ENCODE peak calls at places on chromosomes 4 and X, in nine cellular contexts. I is NCI-H1694 treated with DMSO at 0.1 percent for 48 hours; M is T-helper 2 cell; X is HT-29; D is endothelial cell; A is activated CD8-positive, alpha-beta memory T cell treated with anti-CD3 and anti-CD28 coated beads for 24 hours; U is H1; P is LoVo; Q is GM20000. N is an unnamed sample.

GRCh38 chr4:3128976-3129375 is 54.5 kb downstream of the HTT start:
- DNase-seq in Q (no peak), D (no peak), M (no peak), U (no peak), X (no peak), P (no peak), I (no peak), A (no peak), N (no peak)

GRCh38 chrX:15916704-15917084 is 62.1 kb upstream of the AP1S2 start:
- DNase-seq in M (no peak), D (no peak), Q (no peak), U (no peak), X (no peak), A (no peak), I (no peak), P (no peak), N (no peak)

GRCh38 chrX:21932277-21932996 is 8.1 kb upstream of the SMS start:
- DNase-seq in Q (no peak), D (no peak), I (no peak), X (no peak), U (no peak), A (no peak), M (no peak), P (no peak), N (peak)

GRCh38 chrX:155881158-155881993 is at the start of gene VAMP7:
- DNase-seq in U (peak), P (peak), A (peak), Q (peak), M (peak), X (peak), D (peak), I (peak), N (peak)

GRCh38 chr4:10891866-10892265 is 207.3 kb upstream of the CLNK start:
- DNase-seq in U (no peak), M (no peak), A (no peak), P (no peak), D (no peak), Q (no peak), I (no peak), X (no peak), N (no peak)

GRCh38 chrX:71111141-71111843 is at the start of gene IL2RG:
- DNase-seq in M (peak), X (no peak), D (no peak), A (peak), Q (peak), I (no peak), U (no peak), P (peak), N (no peak)

GRCh38 chr4:110876866-110877265 is 254.0 kb upstream of the PITX2 start:
- DNase-seq in I (no peak), P (no peak), U (no peak), M (no peak), Q (no peak), X (no peak), A (no peak), D (no peak), N (no peak)

GRCh38 chr4:98334461-98334860 is 73.3 kb downstream of the RAP1GDS1 start:
- DNase-seq in U (no peak), A (no peak), D (no peak), I (no peak), M (no peak), X (no peak), P (no peak), Q (no peak), N (no peak)

GRCh38 chr4:156413411-156413985 is 459.8 kb upstream of the CTSO start:
- DNase-seq in U (no peak), D (no peak), I (no peak), A (no peak), M (no peak), Q (no peak), P (no peak), X (no peak), N (no peak)

GRCh38 chr4:101282076-101282844 is 65.1 kb downstream of the PPP3CA start:
- DNase-seq in P (no peak), X (no peak), I (no peak), U (no peak), D (no peak), A (peak), Q (no peak), M (peak), N (no peak)

GRCh38 chrX:150507251-150507856 is 61.1 kb upstream of the MTM1 start:
- DNase-seq in M (no peak), Q (no peak), X (no peak), P (no peak), I (no peak), U (no peak), D (peak), A (no peak), N (no peak)

GRCh38 chrX:37454537-37455285 is 105.5 kb downstream of the PRRG1 start:
- DNase-seq in D (no peak), U (no peak), Q (no peak), A (no peak), I (no peak), P (peak), X (no peak), M (no peak), N (no peak)

GRCh38 chr4:55733874-55734437 is 85.6 kb upstream of the EXOC1L start:
- DNase-seq in D (no peak), X (peak), I (no peak), U (no peak), M (no peak), Q (no peak), A (no peak), P (peak), N (no peak)

GRCh38 chr4:1053080-1053661 is 41.7 kb downstream of the FGFRL1 start:
- DNase-seq in A (no peak), I (no peak), Q (no peak), X (no peak), U (no peak), M (no peak), P (no peak), D (no peak), N (peak)

GRCh38 chr4:98728433-98728832 is 70.0 kb upstream of the TSPAN5 start:
- DNase-seq in A (no peak), P (no peak), I (peak), U (no peak), D (peak), M (no peak), X (no peak), Q (no peak), N (no peak)